ENCODE peak calls at places on chromosomes 6 and 20, in five cellular contexts. Q is endothelial cell of umbilical vein, H is tibial nerve, A is GM23338, W is Karpas-422. O is an unnamed sample.

GRCh38 chr6:108872001-108872974 is 24.1 kb downstream of the ARMC2 start:
- DNase-seq in A (peak; percentile 11), Q (no peak), H (no peak), W (no peak), O (no peak)

GRCh38 chr6:52877168-52877567 is 32.3 kb downstream of the GSTA3 start:
- DNase-seq in W (no peak), H (no peak), A (no peak), Q (no peak), O (no peak)

GRCh38 chr20:38034108-38034649 is 633 bp downstream of the RPRD1B start:
- DNase-seq in Q (peak; percentile 18), H (no peak), W (no peak), A (no peak), O (no peak)

GRCh38 chr20:13243826-13244376 is 22.8 kb downstream of the ISM1 start:
- DNase-seq in W (no peak), Q (no peak), A (no peak), H (no peak), O (no peak)

GRCh38 chr6:958531-958930 is 265.6 kb upstream of the EXOC2 start:
- DNase-seq in H (no peak), W (no peak), Q (no peak), A (no peak), O (peak; percentile 88)

GRCh38 chr20:13552061-13552460 is 86.7 kb downstream of the TASP1 start:
- DNase-seq in H (no peak), W (no peak), Q (no peak), A (no peak), O (no peak)

GRCh38 chr6:1911476-1911875 is 301.8 kb downstream of the FOXC1 start:
- DNase-seq in Q (no peak), H (no peak), A (no peak), W (no peak), O (no peak)

GRCh38 chr20:61859712-61860111 is 206.0 kb downstream of the TAF4 start:
- DNase-seq in Q (no peak), A (no peak), W (no peak), H (no peak), O (no peak)

GRCh38 chr6:45896783-45897441 is 118.7 kb downstream of the CLIC5 start:
- DNase-seq in Q (no peak), H (no peak), A (no peak), W (no peak), O (no peak)

GRCh38 chr6:75296811-75297779 is 12.5 kb upstream of the TMEM30A start:
- DNase-seq in W (peak; percentile 89), A (peak; percentile 86), H (no peak), Q (peak; percentile 85), O (no peak)

GRCh38 chr6:142384455-142385332 is 82.9 kb downstream of the ADGRG6 start:
- DNase-seq in W (no peak), A (no peak), Q (no peak), H (no peak), O (no peak)

GRCh38 chr6:18022398-18023231 is 35.2 kb upstream of the KIF13A start:
- DNase-seq in A (peak; percentile 97), H (no peak), Q (peak; percentile 13), W (no peak), O (no peak)

GRCh38 chr6:85660181-85660611 is 17.5 kb upstream of the SYNCRIP start:
- DNase-seq in Q (no peak), H (no peak), W (no peak), A (no peak), O (peak; percentile 10)

GRCh38 chr6:99789767-99790166 is 183.1 kb downstream of the PRDM13 start:
- DNase-seq in W (no peak), Q (no peak), H (no peak), A (no peak), O (no peak)

GRCh38 chr20:35776513-35777101 is 4.8 kb downstream of the PHF20 start:
- DNase-seq in Q (peak; percentile 51), W (no peak), A (no peak), H (peak; percentile 81), O (peak; percentile 38)

GRCh38 chr20:50313223-50313820 is 122.7 kb downstream of the CEBPB start:
- DNase-seq in Q (no peak), W (no peak), A (no peak), H (no peak), O (no peak)

GRCh38 chr20:2696646-2697045 is 4.1 kb downstream of the EBF4 start:
- DNase-seq in W (no peak), H (no peak), A (no peak), Q (no peak), O (no peak)

GRCh38 chr20:40683221-40683893 is 5.7 kb downstream of the MAFB start:
- DNase-seq in Q (no peak), A (peak; percentile 65), H (no peak), W (no peak), O (no peak)

GRCh38 chr6:158599635-158600034 is 39.7 kb downstream of the TMEM181 start:
- DNase-seq in Q (no peak), H (no peak), W (no peak), A (peak; percentile 28), O (no peak)

GRCh38 chr6:37048851-37049734 is 43.6 kb downstream of the FGD2 start:
- DNase-seq in W (peak; percentile 38), A (no peak), Q (peak; percentile 39), H (peak; percentile 43), O (no peak)

GRCh38 chr6:54533567-54533966 is 225.3 kb downstream of the TINAG start:
- DNase-seq in A (no peak), W (no peak), Q (no peak), H (no peak), O (no peak)

GRCh38 chr20:14860410-14860814 is 523.0 kb upstream of the FLRT3 start:
- DNase-seq in H (no peak), Q (no peak), W (no peak), A (peak; percentile 71), O (peak; percentile 22)

GRCh38 chr20:32327087-32327681 is 30.9 kb upstream of the ASXL1 start:
- DNase-seq in W (no peak), Q (peak; percentile 71), H (no peak), A (no peak), O (no peak)

GRCh38 chr6:148392611-148393160 is 50.0 kb downstream of the SASH1 start:
- DNase-seq in W (no peak), Q (no peak), H (no peak), A (no peak), O (no peak)

GRCh38 chr6:56268266-56268665 is 20.9 kb upstream of the COL21A1 start:
- DNase-seq in Q (no peak), W (no peak), A (no peak), H (no peak), O (no peak)

GRCh38 chr6:16049178-16049577 is 79.7 kb upstream of the MYLIP start:
- DNase-seq in W (no peak), Q (no peak), H (no peak), A (no peak), O (no peak)

GRCh38 chr6:114100421-114100820 is 129.5 kb upstream of the HDAC2 start:
- DNase-seq in Q (peak; percentile 3), H (no peak), A (no peak), W (no peak), O (no peak)

GRCh38 chr6:28648878-28649375 is 123.2 kb downstream of the GPX5 start:
- DNase-seq in Q (no peak), W (no peak), A (peak; percentile 21), H (no peak), O (no peak)

GRCh38 chr6:41470341-41471063 is 75.7 kb upstream of the FOXP4 start:
- DNase-seq in W (no peak), H (peak; percentile 55), A (peak; percentile 70), Q (no peak), O (peak; percentile 89)

DNA sequence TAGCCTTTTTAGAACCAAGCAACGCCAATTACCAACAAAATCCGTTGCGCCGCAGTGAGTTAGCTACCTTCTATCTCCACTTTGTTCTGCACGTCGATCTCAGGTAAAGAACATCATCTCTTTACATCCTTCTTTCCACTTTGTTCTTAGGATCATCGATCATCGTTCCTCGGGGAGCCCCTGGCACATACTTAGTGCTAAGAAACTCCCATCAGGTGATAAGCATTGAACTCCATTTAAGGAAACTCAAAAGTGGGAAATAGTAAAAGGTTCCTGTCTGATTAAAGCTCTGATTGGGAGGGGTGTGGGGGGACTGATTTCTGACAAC is 227.0 kb upstream of the PRSS16 start:
- DNase-seq in A (no peak), Q (no peak), W (no peak), H (no peak), O (no peak)
- H3K4me3 ChIP-seq in A (peak overlapping the region; percentile 84), Q (no peak overlapping the region), W (no peak overlapping the region), H (peak overlapping the region; percentile 70), O (peak overlapping the region; percentile 42)

DNA sequence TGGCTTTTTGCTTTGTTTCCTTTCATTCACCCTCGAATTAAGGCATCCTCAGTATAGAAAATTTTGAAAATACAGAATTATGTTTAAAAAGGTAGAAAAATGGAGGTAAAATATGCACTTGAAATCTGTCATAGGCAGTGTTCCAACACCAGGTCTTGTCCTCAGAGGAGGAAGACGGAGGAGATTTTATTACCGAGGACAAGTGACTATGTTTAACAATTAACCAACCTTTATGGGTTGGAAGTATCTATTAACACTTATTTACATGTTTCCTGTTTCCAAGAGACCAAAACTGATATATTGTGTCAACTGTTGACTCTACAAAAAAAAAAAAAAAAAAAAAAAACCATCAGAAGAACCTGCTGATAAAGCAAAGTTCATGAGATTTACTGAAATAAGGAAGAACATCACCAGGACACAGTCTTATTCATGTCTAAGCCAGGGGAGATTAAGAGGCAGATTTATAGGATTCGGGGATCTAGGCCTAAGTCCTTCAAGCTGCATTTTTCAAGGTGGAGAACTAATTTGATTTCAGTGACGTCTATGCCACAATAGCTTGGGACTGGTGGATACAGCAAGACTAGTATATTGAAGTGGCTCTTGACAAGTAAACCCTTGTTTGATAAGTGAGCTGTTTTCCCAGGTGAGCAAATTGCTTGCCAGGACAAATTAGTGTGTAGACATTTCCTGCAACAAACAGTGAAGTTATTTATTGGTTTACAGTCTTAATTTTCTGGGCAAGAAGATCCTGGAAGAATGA is 126.6 kb upstream of the NAA20 start:
- DNase-seq in W (no peak), A (no peak), Q (no peak), H (no peak), O (no peak)
- H3K4me3 ChIP-seq in W (no peak overlapping the region), A (no peak overlapping the region), Q (no peak overlapping the region), H (peak overlapping the region; percentile 38), O (no peak overlapping the region)

GRCh38 chr6:10424005-10424404 is 9.1 kb upstream of the TFAP2A start:
- DNase-seq in A (peak; percentile 68), W (no peak), H (no peak), Q (no peak), O (peak; percentile 43)

GRCh38 chr6:10426781-10427279 is 12.0 kb upstream of the TFAP2A start:
- DNase-seq in Q (no peak), W (no peak), H (no peak), A (no peak), O (no peak)

GRCh38 chr6:10429638-10430427 is 15.0 kb upstream of the TFAP2A start:
- DNase-seq in A (peak; percentile 78), H (no peak), Q (peak; percentile 65), W (peak; percentile 80), O (peak; percentile 63)

GRCh38 chr6:10425177-10425972 is 10.5 kb upstream of the TFAP2A start:
- DNase-seq in A (peak; percentile 62), H (no peak), Q (no peak), W (no peak), O (no peak)

GRCh38 chr6:10425973-10426780 is 11.3 kb upstream of the TFAP2A start:
- DNase-seq in W (peak; percentile 71), H (no peak), Q (no peak), A (peak; percentile 72), O (peak; percentile 78)
- H3K4me3 ChIP-seq in W (peak overlapping the region; percentile 48), H (peak overlapping the region; percentile 60), Q (peak overlapping the region; percentile 58), A (peak overlapping the region; percentile 55), O (peak overlapping the region; percentile 51)

DNA sequence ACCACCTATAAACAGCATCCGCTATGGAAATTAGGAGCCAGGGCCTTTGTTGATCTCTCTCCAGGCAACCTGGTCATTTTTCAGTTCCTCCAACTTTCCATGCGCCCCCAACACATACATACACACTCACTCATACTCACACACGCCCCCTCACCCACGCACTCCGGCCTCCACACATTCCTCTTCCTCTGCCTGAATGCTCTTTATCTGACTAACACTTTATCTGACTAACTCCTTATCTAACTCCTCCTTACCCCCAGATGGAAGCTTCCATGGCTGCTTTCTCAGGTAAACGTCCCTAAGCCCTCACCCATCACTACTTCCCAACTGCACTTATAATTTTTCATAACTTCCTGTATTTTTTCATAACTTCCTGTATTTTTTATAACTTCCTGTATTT is 17.4 kb downstream of the CASS4 start:
- DNase-seq in W (no peak), Q (peak; percentile 33), H (no peak), A (no peak), O (no peak)
- H3K4me3 ChIP-seq in W (no peak overlapping the region), Q (no peak overlapping the region), H (no peak overlapping the region), A (no peak overlapping the region), O (no peak overlapping the region)

O was measured in WERI-Rb-1.